ENCODE peak calls at places on chromosomes 16 and 17, in eight cellular contexts. G is psoas muscle; E is gastrocnemius medialis; A is tibial nerve; J is tibial artery; V is Panc1; I is stomach; D is naive thymus-derived CD4-positive, alpha-beta T cell. T is an unnamed sample.

GRCh38 chr17:71921726-71922320 is 199.0 kb upstream of the SOX9 start:
- DNase-seq in G (no peak), E (no peak), A (no peak), J (no peak), V (no peak), I (no peak), D (no peak), T (peak)

GRCh38 chr16:10256855-10257641 is 74.8 kb upstream of the GRIN2A start:
- DNase-seq in G (peak), E (peak), A (peak), J (no peak), V (no peak), I (peak), D (peak), T (peak)

GRCh38 chr17:60148300-60148838 is 1.4 kb upstream of the CA4 start:
- DNase-seq in G (no peak), E (no peak), A (no peak), J (no peak), V (no peak), I (no peak), D (no peak), T (no peak)

GRCh38 chr17:77330602-77331081 is 189.9 kb downstream of the SEC14L1 start:
- DNase-seq in G (no peak), E (no peak), A (no peak), J (peak), V (no peak), I (peak), D (no peak), T (no peak)

GRCh38 chr16:29806096-29806579 is at the start of gene MAZ:
- DNase-seq in G (peak), E (no peak), A (no peak), J (no peak), V (no peak), I (no peak), D (peak), T (no peak)

GRCh38 chr17:43679401-43679800 is 17.7 kb upstream of the MEOX1 start:
- DNase-seq in G (no peak), E (no peak), A (no peak), J (no peak), V (no peak), I (no peak), D (no peak), T (no peak)

GRCh38 chr16:77856455-77857138 is 68.2 kb downstream of the VAT1L start:
- DNase-seq in G (no peak), E (no peak), A (no peak), J (no peak), V (no peak), I (no peak), D (no peak), T (no peak)

GRCh38 chr16:2331199-2331931 is 9.2 kb downstream of the ABCA3 start:
- DNase-seq in G (no peak), E (no peak), A (no peak), J (no peak), V (no peak), I (no peak), D (no peak), T (no peak)

GRCh38 chr17:5780476-5780875 is 196.2 kb upstream of the NLRP1 start:
- DNase-seq in G (no peak), E (no peak), A (no peak), J (no peak), V (no peak), I (no peak), D (no peak), T (no peak)

GRCh38 chr17:41777579-41778188 is 8.8 kb downstream of the JUP start:
- DNase-seq in G (peak), E (peak), A (peak), J (no peak), V (peak), I (peak), D (no peak), T (no peak)

GRCh38 chr16:8346291-8346690 is 244.0 kb downstream of the TMEM114 start:
- DNase-seq in G (no peak), E (no peak), A (no peak), J (no peak), V (no peak), I (no peak), D (no peak), T (no peak)

GRCh38 chr17:50844117-50844700 is 8.8 kb downstream of the WFIKKN2 start:
- DNase-seq in G (no peak), E (no peak), A (no peak), J (peak), V (no peak), I (no peak), D (no peak), T (no peak)

GRCh38 chr17:4229627-4230026 is 34.2 kb downstream of the ANKFY1 start:
- DNase-seq in G (peak), E (peak), A (peak), J (peak), V (no peak), I (no peak), D (no peak), T (no peak)

GRCh38 chr17:50047083-50047482 is 8.8 kb upstream of the ITGA3 start:
- DNase-seq in G (no peak), E (no peak), A (no peak), J (peak), V (no peak), I (no peak), D (no peak), T (no peak)

GRCh38 chr16:57871457-57871856 is 69.2 kb upstream of the KIFC3 start:
- DNase-seq in G (no peak), E (no peak), A (no peak), J (no peak), V (no peak), I (no peak), D (no peak), T (no peak)

GRCh38 chr17:52106638-52107261 is 51.8 kb downstream of the CA10 start:
- DNase-seq in G (peak), E (no peak), A (peak), J (no peak), V (peak), I (peak), D (peak), T (peak)

GRCh38 chr16:47059991-47060390 is 83.8 kb downstream of the NETO2 start:
- DNase-seq in G (no peak), E (no peak), A (no peak), J (peak), V (no peak), I (no peak), D (no peak), T (no peak)

GRCh38 chr17:29740017-29740416 is 117.3 kb upstream of the CORO6 start:
- DNase-seq in G (no peak), E (no peak), A (no peak), J (no peak), V (no peak), I (no peak), D (peak), T (no peak)

GRCh38 chr17:77640242-77640641 is 318.3 kb upstream of the TNRC6C start:
- DNase-seq in G (no peak), E (no peak), A (no peak), J (no peak), V (no peak), I (no peak), D (no peak), T (no peak)

GRCh38 chr16:72099377-72099818 is 5.8 kb downstream of the DHX38 start:
- DNase-seq in G (no peak), E (peak), A (peak), J (no peak), V (no peak), I (peak), D (peak), T (peak)

GRCh38 chr17:732788-733720 is 658 bp downstream of the TLCD3A start:
- DNase-seq in G (peak), E (no peak), A (no peak), J (no peak), V (no peak), I (peak), D (no peak), T (peak)

GRCh38 chr17:16989953-16990860 is 18.3 kb upstream of the TNFRSF13B start:
- DNase-seq in G (no peak), E (no peak), A (no peak), J (no peak), V (no peak), I (no peak), D (no peak), T (no peak)

GRCh38 chr17:10649031-10649430 is 8.1 kb downstream of the MYH3 start:
- DNase-seq in G (no peak), E (no peak), A (no peak), J (no peak), V (no peak), I (no peak), D (no peak), T (no peak)

GRCh38 chr17:49549311-49549605 is 26.4 kb upstream of the NXPH3 start:
- DNase-seq in G (no peak), E (no peak), A (no peak), J (no peak), V (no peak), I (no peak), D (no peak), T (no peak)

GRCh38 chr17:18326039-18326438 is 10.9 kb downstream of the SMCR8 start:
- DNase-seq in G (no peak), E (no peak), A (no peak), J (no peak), V (no peak), I (no peak), D (no peak), T (no peak)

GRCh38 chr17:44581868-44582267 is 24.6 kb downstream of the FZD2 start:
- DNase-seq in G (no peak), E (no peak), A (no peak), J (no peak), V (no peak), I (no peak), D (no peak), T (no peak)

GRCh38 chr16:87140211-87141200 is 176.7 kb downstream of the C16orf95 start:
- DNase-seq in G (no peak), E (no peak), A (no peak), J (peak), V (no peak), I (no peak), D (no peak), T (no peak)

GRCh38 chr16:67865318-67865717 is 7.5 kb upstream of the EDC4 start:
- DNase-seq in G (peak), E (peak), A (no peak), J (no peak), V (no peak), I (peak), D (no peak), T (no peak)

GRCh38 chr17:10754109-10754508 is 24.3 kb upstream of the TMEM220 start:
- DNase-seq in G (peak), E (no peak), A (no peak), J (no peak), V (no peak), I (peak), D (no peak), T (no peak)

GRCh38 chr17:37841232-37841631 is 83.0 kb upstream of the TBC1D3K start:
- DNase-seq in G (no peak), E (no peak), A (no peak), J (no peak), V (no peak), I (no peak), D (no peak), T (no peak)

GRCh38 chr17:78946131-78946530 is 20.9 kb upstream of the TIMP2 start:
- DNase-seq in G (no peak), E (no peak), A (no peak), J (no peak), V (no peak), I (no peak), D (no peak), T (no peak)

GRCh38 chr17:8119575-8120519 is 1.5 kb upstream of the ALOXE3 start:
- DNase-seq in G (peak), E (peak), A (peak), J (peak), V (peak), I (peak), D (peak), T (peak)

GRCh38 chr17:80980397-80981061 is 11.1 kb upstream of the CHMP6 start:
- DNase-seq in G (no peak), E (no peak), A (no peak), J (no peak), V (no peak), I (no peak), D (no peak), T (no peak)

GRCh38 chr17:80982426-80982974 is 9.1 kb upstream of the CHMP6 start:
- DNase-seq in G (peak), E (no peak), A (no peak), J (no peak), V (no peak), I (no peak), D (no peak), T (no peak)

GRCh38 chr17:80983545-80983944 is 8.1 kb upstream of the CHMP6 start:
- DNase-seq in G (peak), E (no peak), A (no peak), J (no peak), V (no peak), I (no peak), D (no peak), T (no peak)

GRCh38 chr17:80981062-80981902 is 10.4 kb upstream of the CHMP6 start:
- DNase-seq in G (no peak), E (no peak), A (no peak), J (no peak), V (no peak), I (no peak), D (peak), T (peak)

DNA sequence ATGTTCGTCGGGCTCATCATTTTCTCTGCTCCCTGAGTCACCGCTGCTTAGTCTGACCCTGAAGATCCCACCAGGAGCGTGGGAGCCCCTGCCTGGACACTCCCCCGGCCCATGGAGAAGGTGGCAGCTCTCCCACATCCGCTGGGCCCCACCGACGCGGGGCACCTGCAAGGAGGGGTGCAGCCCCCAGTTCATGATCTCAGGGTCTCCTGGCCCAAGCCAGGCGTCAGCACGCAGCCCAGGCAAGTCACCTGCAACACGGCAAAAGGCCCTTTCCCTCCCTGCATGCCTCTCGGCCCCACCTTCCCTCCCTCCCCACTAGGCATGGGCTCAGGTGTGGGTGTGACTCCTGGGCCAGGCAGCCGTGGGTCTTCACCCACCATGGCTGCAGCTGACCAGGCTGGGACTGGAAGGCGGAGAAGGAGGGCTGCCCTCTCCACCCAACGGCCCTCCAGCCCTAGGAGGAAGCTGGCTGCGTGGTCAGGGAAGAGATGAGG is 9.7 kb upstream of the CHMP6 start:
- DNase-seq in G (no peak), E (no peak), A (no peak), J (no peak), V (no peak), I (no peak), D (no peak), T (no peak)
- H3K4me3 ChIP-seq in G (no peak), E (no peak), A (no peak), J (no peak), V (no peak), I (no peak), D (no peak), T (no peak)

GRCh38 chr17:48016112-48016511 is 21.5 kb downstream of the COPZ2 start:
- DNase-seq in G (no peak), E (no peak), A (no peak), J (no peak), V (no peak), I (no peak), D (no peak), T (no peak)
- H3K27ac ChIP-seq in G (no peak), E (no peak), A (no peak), J (no peak), V (no peak), I (no peak), D (no peak), T (no peak)

GRCh38 chr17:66149562-66149961 is 42.4 kb downstream of the CEP112 start:
- DNase-seq in G (no peak), E (no peak), A (no peak), J (no peak), V (no peak), I (no peak), D (no peak), T (no peak)

GRCh38 chr17:66146394-66146793 is 45.5 kb downstream of the CEP112 start:
- DNase-seq in G (no peak), E (no peak), A (no peak), J (no peak), V (no peak), I (no peak), D (no peak), T (no peak)

GRCh38 chr17:66152756-66153155 is 39.2 kb downstream of the CEP112 start:
- DNase-seq in G (no peak), E (no peak), A (no peak), J (no peak), V (no peak), I (no peak), D (no peak), T (no peak)

GRCh38 chr17:66150708-66151107 is 41.2 kb downstream of the CEP112 start:
- DNase-seq in G (no peak), E (no peak), A (no peak), J (no peak), V (no peak), I (no peak), D (no peak), T (no peak)
- H3K4me3 ChIP-seq in G (no peak), E (no peak), A (no peak), J (no peak), V (no peak), I (no peak), D (no peak), T (no peak)

GRCh38 chr17:57142925-57143324 is 57.9 kb downstream of the AKAP1 start:
- DNase-seq in G (no peak), E (no peak), A (no peak), J (no peak), V (no peak), I (no peak), D (no peak), T (no peak)

GRCh38 chr17:57143341-57143740 is 58.3 kb downstream of the AKAP1 start:
- DNase-seq in G (no peak), E (no peak), A (no peak), J (no peak), V (no peak), I (no peak), D (no peak), T (no peak)

GRCh38 chr17:57143919-57144318 is 58.9 kb downstream of the AKAP1 start:
- DNase-seq in G (no peak), E (no peak), A (no peak), J (no peak), V (no peak), I (no peak), D (no peak), T (no peak)

GRCh38 chr17:57144567-57144966 is 59.5 kb downstream of the AKAP1 start:
- DNase-seq in G (no peak), E (no peak), A (no peak), J (no peak), V (no peak), I (no peak), D (no peak), T (no peak)

DNA sequence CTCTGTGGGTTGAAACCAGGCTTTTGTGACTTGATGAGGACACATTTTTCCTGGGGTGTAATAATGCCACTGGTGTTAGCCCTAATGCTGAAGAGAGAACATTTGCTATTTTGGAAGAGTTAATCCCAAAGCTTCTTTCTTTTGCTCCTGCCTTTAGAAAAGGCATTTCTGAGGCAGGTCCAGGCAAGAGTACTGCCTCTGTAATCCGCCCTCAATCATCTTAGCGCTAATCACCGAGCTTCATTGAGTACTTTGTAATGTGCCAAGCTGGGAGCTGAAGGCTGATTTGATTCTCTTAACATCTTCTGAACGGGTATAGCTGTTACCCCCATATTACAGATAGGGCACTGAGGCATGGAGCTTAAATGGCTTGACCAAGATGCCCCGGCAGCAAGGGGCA is 60.3 kb downstream of the AKAP1 start:
- DNase-seq in G (no peak), E (no peak), A (no peak), J (no peak), V (no peak), I (no peak), D (no peak), T (no peak)
- H3K27ac ChIP-seq in G (no peak), E (no peak), A (no peak), J (no peak), V (no peak), I (no peak), D (no peak), T (no peak)

DNA sequence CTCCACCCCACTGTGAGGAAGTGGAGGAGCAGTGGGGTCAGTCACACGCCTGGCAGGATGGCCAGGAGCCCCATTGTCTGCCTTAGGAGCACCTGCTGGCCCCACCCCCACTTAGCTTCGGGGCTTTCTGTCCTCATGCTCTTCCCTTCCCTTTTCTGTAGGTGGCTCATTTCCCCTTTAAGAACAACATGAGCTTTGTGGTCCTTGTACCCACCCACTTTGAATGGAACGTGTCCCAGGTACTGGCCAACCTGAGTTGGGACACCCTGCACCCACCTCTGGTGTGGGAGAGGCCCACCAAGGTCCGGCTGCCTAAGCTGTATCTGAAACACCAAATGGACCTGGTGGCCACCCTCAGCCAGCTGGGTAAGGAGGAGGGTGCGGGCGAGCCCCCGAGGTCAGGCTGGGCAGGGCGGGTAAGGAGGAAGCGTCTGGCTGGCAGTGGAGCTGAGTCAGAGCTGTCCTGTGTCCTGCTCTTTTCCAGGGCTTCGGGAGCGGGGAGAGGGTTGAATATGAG is 9.4 kb upstream of the SERPINF1 start:
- DNase-seq in G (no peak), E (no peak), A (no peak), J (no peak), V (no peak), I (no peak), D (no peak), T (no peak)
- H3K4me3 ChIP-seq in G (no peak), E (no peak), A (no peak), J (no peak), V (no peak), I (peak), D (no peak), T (no peak)

GRCh38 chr16:24849641-24850040 is 3.9 kb downstream of the SLC5A11 start:
- DNase-seq in G (no peak), E (no peak), A (no peak), J (no peak), V (no peak), I (no peak), D (no peak), T (no peak)
- H3K27ac ChIP-seq in G (no peak), E (no peak), A (no peak), J (no peak), V (no peak), I (no peak), D (no peak), T (no peak)

GRCh38 chr17:68290268-68290954 is 516 bp downstream of the SLC16A6 start:
- DNase-seq in G (peak), E (peak), A (no peak), J (no peak), V (no peak), I (peak), D (peak), T (peak)

GRCh38 chr17:68289473-68289872 is 1.5 kb downstream of the SLC16A6 start:
- DNase-seq in G (no peak), E (no peak), A (no peak), J (no peak), V (no peak), I (no peak), D (no peak), T (no peak)

GRCh38 chr17:68289936-68290267 is 1.0 kb downstream of the SLC16A6 start:
- DNase-seq in G (no peak), E (no peak), A (no peak), J (no peak), V (no peak), I (no peak), D (no peak), T (no peak)

GRCh38 chr17:68288375-68288774 is 2.6 kb downstream of the SLC16A6 start:
- DNase-seq in G (no peak), E (no peak), A (no peak), J (no peak), V (no peak), I (no peak), D (no peak), T (no peak)

GRCh38 chr17:68288804-68289203 is 2.1 kb downstream of the SLC16A6 start:
- DNase-seq in G (no peak), E (no peak), A (no peak), J (no peak), V (no peak), I (no peak), D (no peak), T (peak)
- H3K4me3 ChIP-seq in G (peak), E (no peak), A (no peak), J (no peak), V (no peak), I (no peak), D (no peak), T (no peak)

T was measured in CD4-positive, alpha-beta memory T cell.